ENCODE peak calls at places on chromosomes 6 and 20, in five cellular contexts. Y is OCI-LY7, N is fibroblast of the aortic adventitia, X is coronary artery, V is esophagus squamous epithelium. P is an unnamed sample.
A peak's percentile ranks its signal among the peaks of the same experiment; 100 is the strongest.

GRCh38 chr6:151160869-151161268 is 78.9 kb upstream of the AKAP12 start:
- DNase-seq in Y (no peak), N (no peak), V (no peak), X (no peak), P (no peak)

GRCh38 chr6:55706048-55706447 is 127.1 kb upstream of the HMGCLL1 start:
- DNase-seq in Y (no peak), X (no peak), V (no peak), N (no peak), P (peak; percentile 13)

GRCh38 chr20:15928946-15929345 is 644.3 kb downstream of the KIF16B start:
- DNase-seq in Y (no peak), N (no peak), V (no peak), X (no peak), P (no peak)

GRCh38 chr6:54132587-54132986 is 21.3 kb downstream of the MLIP start:
- DNase-seq in N (no peak), Y (no peak), X (no peak), V (no peak), P (no peak)

GRCh38 chr6:25354078-25354940 is 75.1 kb downstream of the CARMIL1 start:
- DNase-seq in N (peak; percentile 81), Y (no peak), V (no peak), X (no peak), P (no peak)

GRCh38 chr6:15239606-15240364 is 6.1 kb upstream of the JARID2 start:
- DNase-seq in X (no peak), Y (no peak), N (peak; percentile 38), V (no peak), P (no peak)

GRCh38 chr6:62057300-62057699 is 228.7 kb downstream of the KHDRBS2 start:
- DNase-seq in N (no peak), X (no peak), V (no peak), Y (no peak), P (no peak)

GRCh38 chr6:122476131-122476530 is 4.5 kb upstream of the SERINC1 start:
- DNase-seq in N (peak; percentile 42), Y (peak; percentile 34), V (no peak), X (no peak), P (no peak)

GRCh38 chr6:34585108-34585507 is 29.0 kb upstream of the SPDEF start:
- DNase-seq in Y (no peak), N (no peak), V (no peak), X (no peak), P (no peak)

GRCh38 chr20:46268662-46269061 is 39.6 kb downstream of the CDH22 start:
- DNase-seq in N (no peak), Y (no peak), X (no peak), V (no peak), P (no peak)

GRCh38 chr20:44765647-44766367 is 20.1 kb downstream of the KCNK15 start:
- DNase-seq in Y (no peak), X (no peak), V (no peak), N (peak; percentile 42), P (no peak)

GRCh38 chr6:34680802-34681515 is 15.6 kb downstream of the ILRUN start:
- DNase-seq in V (no peak), X (no peak), Y (no peak), N (peak; percentile 38), P (peak; percentile 52)

GRCh38 chr6:17622144-17622543 is 22.0 kb downstream of the FAM8A1 start:
- DNase-seq in X (no peak), V (no peak), N (no peak), Y (no peak), P (no peak)

GRCh38 chr6:22042713-22043112 is 254.1 kb downstream of the PRL start:
- DNase-seq in V (no peak), Y (no peak), X (no peak), N (peak; percentile 57), P (no peak)

GRCh38 chr20:53940883-53941546 is 129.4 kb downstream of the BCAS1 start:
- DNase-seq in X (peak; percentile 63), N (peak; percentile 87), Y (peak; percentile 44), V (no peak), P (peak; percentile 71)

GRCh38 chr20:57498425-57499400 is 26.2 kb downstream of the CTCFL start:
- DNase-seq in V (no peak), Y (peak; percentile 70), X (no peak), N (peak; percentile 30), P (peak; percentile 70)

GRCh38 chr6:19477563-19477962 is 359.6 kb upstream of the ID4 start:
- DNase-seq in Y (no peak), V (no peak), N (no peak), X (no peak), P (no peak)

GRCh38 chr6:27095914-27096313 is 151.6 kb upstream of the PRSS16 start:
- DNase-seq in Y (no peak), N (no peak), V (no peak), X (no peak), P (no peak)

GRCh38 chr20:11155156-11155805 is 481.5 kb upstream of the JAG1 start:
- DNase-seq in V (no peak), N (no peak), X (no peak), Y (no peak), P (no peak)

GRCh38 chr6:105389543-105389942 is 13.3 kb downstream of the PREP start:
- DNase-seq in V (no peak), N (peak; percentile 16), X (no peak), Y (no peak), P (no peak)

GRCh38 chr20:57698867-57699275 is 10.9 kb downstream of the PMEPA1 start:
- DNase-seq in V (no peak), N (peak; percentile 10), X (no peak), Y (no peak), P (no peak)

GRCh38 chr6:81450180-81450579 is 302.3 kb downstream of the TENT5A start:
- DNase-seq in N (peak; percentile 59), Y (no peak), V (no peak), X (no peak), P (peak; percentile 3)

GRCh38 chr6:152636675-152637421 is at the start of gene SYNE1:
- DNase-seq in N (peak; percentile 14), X (no peak), Y (peak; percentile 19), V (no peak), P (peak; percentile 34)

GRCh38 chr6:32223258-32224235 is at the start of gene NOTCH4:
- DNase-seq in Y (no peak), X (no peak), N (no peak), V (no peak), P (no peak)

GRCh38 chr20:57166568-57167291 is 99.7 kb downstream of the BMP7 start:
- DNase-seq in X (no peak), V (no peak), Y (no peak), N (no peak), P (no peak)

GRCh38 chr6:118890997-118891790 is 2.8 kb upstream of the ASF1A start:
- DNase-seq in V (no peak), Y (peak; percentile 83), X (no peak), N (peak; percentile 10), P (peak; percentile 51)

GRCh38 chr20:37518606-37519507 is 2.2 kb upstream of the NNAT start:
- DNase-seq in N (no peak), Y (no peak), V (no peak), X (no peak), P (no peak)

GRCh38 chr6:26414281-26414680 is 12.2 kb downstream of the BTN3A1 start:
- DNase-seq in N (no peak), X (no peak), V (no peak), Y (peak; percentile 31), P (no peak)

GRCh38 chr6:16380220-16380809 is 141.9 kb downstream of the GMPR start:
- DNase-seq in N (no peak), V (no peak), X (no peak), Y (no peak), P (peak; percentile 28)
- TF ChIP-seq CTCF in N (no peak), V (no peak), X (no peak), Y (no peak), P (no peak)

GRCh38 chr20:35618372-35619131 is 2.9 kb downstream of the SPAG4 start:
- DNase-seq in Y (peak; percentile 58), X (peak; percentile 76), V (no peak), N (peak; percentile 31), P (peak; percentile 39)

GRCh38 chr20:35618032-35618371 is 2.4 kb downstream of the SPAG4 start:
- DNase-seq in Y (no peak), V (no peak), X (no peak), N (no peak), P (no peak)

GRCh38 chr20:35620818-35621559 is 5.4 kb downstream of the SPAG4 start:
- DNase-seq in Y (no peak), X (peak; percentile 72), N (no peak), V (no peak), P (no peak)

GRCh38 chr20:35617397-35618031 is 1.9 kb downstream of the SPAG4 start:
- DNase-seq in X (peak; percentile 81), V (no peak), N (peak; percentile 39), Y (peak; percentile 92), P (peak; percentile 78)

DNA sequence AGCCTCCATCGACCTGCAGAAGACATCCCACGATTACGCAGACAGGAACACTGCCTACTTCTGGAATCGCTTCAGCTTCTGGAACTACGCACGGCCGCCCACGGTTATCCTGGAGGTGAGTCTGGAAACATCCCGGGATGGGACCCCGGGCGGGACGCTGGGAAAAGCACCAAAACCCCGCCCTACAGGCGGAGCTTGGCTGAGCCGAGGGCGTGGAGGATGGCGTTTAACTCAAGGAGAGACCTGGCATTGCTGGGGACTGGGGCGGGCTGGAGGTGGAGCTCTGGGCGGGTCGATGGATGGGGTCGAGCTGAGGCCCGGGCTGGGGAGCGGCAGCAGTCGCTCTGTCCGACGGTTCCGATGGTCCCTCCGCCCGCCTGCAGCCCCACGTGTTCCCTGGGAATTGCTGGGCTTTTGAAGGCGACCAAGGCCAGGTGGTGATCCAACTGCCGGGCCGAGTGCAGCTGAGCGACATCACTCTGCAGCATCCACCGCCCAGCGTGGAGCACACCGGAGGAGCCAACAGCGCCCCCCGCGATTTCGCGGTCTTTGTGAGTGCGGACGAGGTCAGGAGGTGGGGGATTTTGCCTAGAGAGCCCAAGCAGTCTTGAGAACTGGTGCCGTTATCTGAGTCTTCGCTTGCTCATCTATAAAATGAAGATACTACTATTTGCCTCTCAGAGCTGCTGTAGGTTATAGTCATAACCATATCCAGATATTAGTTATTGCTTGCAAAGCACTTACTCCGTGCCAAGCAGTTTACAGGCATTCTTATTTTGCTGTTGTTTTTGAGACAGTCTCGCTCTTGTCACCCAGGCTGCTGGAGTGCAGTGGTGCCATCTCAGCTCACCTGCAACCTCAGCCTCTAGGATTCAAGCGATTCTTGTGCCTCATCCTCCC is 3.8 kb downstream of the SPAG4 start:
- DNase-seq in N (peak; percentile 72), Y (peak; percentile 91), X (peak; percentile 86), V (peak; percentile 25), P (peak; percentile 88)
- H3K4me3 ChIP-seq in N (peak overlapping the region; percentile 71), Y (peak overlapping the region; percentile 73), X (peak overlapping the region; percentile 79), V (peak overlapping the region; percentile 31), P (peak overlapping the region; percentile 79)

GRCh38 chr6:39873439-39873838 is 60.8 kb downstream of the MOCS1 start:
- DNase-seq in V (no peak), N (no peak), Y (no peak), X (no peak), P (no peak)

GRCh38 chr6:39865011-39865888 is 69.0 kb downstream of the MOCS1 start:
- DNase-seq in V (no peak), X (peak; percentile 78), Y (peak; percentile 67), N (peak; percentile 75), P (peak; percentile 53)

GRCh38 chr6:39870950-39871349 is 63.3 kb downstream of the MOCS1 start:
- DNase-seq in X (no peak), Y (no peak), N (no peak), V (no peak), P (no peak)

GRCh38 chr6:39861663-39862062 is 69.5 kb downstream of the DAAM2 start:
- DNase-seq in V (no peak), X (no peak), Y (no peak), N (no peak), P (no peak)

GRCh38 chr6:39867592-39867991 is 66.7 kb downstream of the MOCS1 start:
- DNase-seq in N (no peak), X (no peak), Y (peak; percentile 32), V (no peak), P (no peak)
- TF ChIP-seq CTCF in N (no peak), X (no peak), Y (peak; percentile 50), V (no peak), P (no peak)

GRCh38 chr6:7052441-7052936 is 55.3 kb upstream of the RREB1 start:
- DNase-seq in V (no peak), N (peak; percentile 42), Y (no peak), X (peak; percentile 73), P (no peak)
- H3K4me3 ChIP-seq in V (peak overlapping the region; percentile 54), N (peak overlapping the region; percentile 33), Y (no peak overlapping the region), X (peak overlapping the region; percentile 75), P (peak overlapping the region; percentile 62)

P was measured in GM12865.